ENCODE peak calls at places on chromosomes 11 and 22, in four cellular contexts. D is A549, Q is IMR-90, N is K562. P is an unnamed sample.

GRCh38 chr11:66902486-66903177 is 45.8 kb downstream of the LRFN4 start:
- DNase-seq in D (no peak), Q (no peak), N (no peak), P (no peak)

GRCh38 chr11:116219171-116219635 is 553.6 kb downstream of the BUD13 start:
- DNase-seq in D (no peak), Q (no peak), N (no peak), P (no peak)

GRCh38 chr11:11701070-11701469 is 79.3 kb upstream of the GALNT18 start:
- DNase-seq in D (no peak), Q (peak), N (no peak), P (no peak)

GRCh38 chr11:78040691-78041379 is 17.8 kb upstream of the KCTD14 start:
- DNase-seq in D (no peak), Q (no peak), N (peak), P (no peak)

GRCh38 chr11:122626266-122626665 is 29.3 kb upstream of the UBASH3B start:
- DNase-seq in D (no peak), Q (no peak), N (no peak), P (no peak)

GRCh38 chr11:46127150-46127638 is 5.9 kb upstream of the PHF21A start:
- DNase-seq in D (peak), Q (peak), N (peak), P (no peak)

GRCh38 chr22:31346733-31347250 is 646 bp upstream of the PATZ1 start:
- DNase-seq in D (peak), Q (peak), N (peak), P (no peak)

GRCh38 chr11:88179141-88179540 is 3.9 kb upstream of the RAB38 start:
- DNase-seq in D (no peak), Q (peak), N (no peak), P (peak)

GRCh38 chr11:72735495-72736027 is 16.6 kb downstream of the ARAP1 start:
- DNase-seq in D (no peak), Q (peak), N (peak), P (no peak)

GRCh38 chr22:30325724-30326703 is 727 bp downstream of the TBC1D10A start:
- DNase-seq in D (no peak), Q (no peak), N (peak), P (no peak)

GRCh38 chr11:94528551-94528950 is 15.2 kb upstream of the FUT4 start:
- DNase-seq in D (no peak), Q (no peak), N (no peak), P (no peak)

GRCh38 chr11:2562181-2562581 is 117.4 kb downstream of the KCNQ1 start:
- DNase-seq in D (no peak), Q (no peak), N (no peak), P (no peak)

GRCh38 chr22:20095521-20095920 is 15.5 kb downstream of the DGCR8 start:
- DNase-seq in D (no peak), Q (no peak), N (no peak), P (no peak)

GRCh38 chr22:45224988-45225731 is 15.5 kb downstream of the KIAA0930 start:
- DNase-seq in D (no peak), Q (no peak), N (no peak), P (no peak)

GRCh38 chr22:37202001-37202555 is 10.2 kb downstream of the SSTR3 start:
- DNase-seq in D (no peak), Q (no peak), N (no peak), P (no peak)

GRCh38 chr11:86524603-86525352 is 147.6 kb downstream of the ME3 start:
- DNase-seq in D (peak), Q (peak), N (no peak), P (no peak)

GRCh38 chr11:120339394-120339890 is 3.2 kb downstream of the ARHGEF12 start:
- DNase-seq in D (no peak), Q (peak), N (peak), P (no peak)

GRCh38 chr11:109040303-109040702 is 375.4 kb downstream of the DDX10 start:
- DNase-seq in D (no peak), Q (no peak), N (peak), P (no peak)

GRCh38 chr11:1923201-1923956 is 3.9 kb downstream of the TNNT3 start:
- DNase-seq in D (no peak), Q (no peak), N (no peak), P (no peak)

GRCh38 chr22:18023509-18024275 is 669 bp downstream of the MICAL3 start:
- DNase-seq in D (peak), Q (peak), N (peak), P (no peak)

GRCh38 chr11:326842-327580 is 6.4 kb upstream of the IFITM3 start:
- DNase-seq in D (no peak), Q (peak), N (peak), P (peak)

GRCh38 chr11:92211576-92212167 is 12.9 kb upstream of the FAT3 start:
- DNase-seq in D (no peak), Q (peak), N (no peak), P (no peak)

GRCh38 chr11:61297341-61297740 is 2.2 kb upstream of the VWCE start:
- DNase-seq in D (no peak), Q (peak), N (no peak), P (no peak)

GRCh38 chr11:77287615-77288273 is 13.7 kb downstream of the GDPD4 start:
- DNase-seq in D (no peak), Q (peak), N (no peak), P (no peak)

GRCh38 chr22:45996241-45997076 is 19.5 kb upstream of the WNT7B start:
- DNase-seq in D (no peak), Q (peak), N (no peak), P (no peak)

GRCh38 chr11:76798656-76799055 is 15.5 kb downstream of the TSKU start:
- DNase-seq in D (no peak), Q (no peak), N (no peak), P (no peak)

GRCh38 chr22:49156662-49157285 is 670.9 kb downstream of the BRD1 start:
- DNase-seq in D (no peak), Q (no peak), N (no peak), P (no peak)

GRCh38 chr11:24585192-24585591 is 88.3 kb downstream of the LUZP2 start:
- DNase-seq in D (no peak), Q (peak), N (no peak), P (no peak)

GRCh38 chr11:132941024-132941646 is 591.2 kb downstream of the OPCML start:
- DNase-seq in D (no peak), Q (peak), N (peak), P (no peak)

GRCh38 chr11:119166368-119167076 is 2.0 kb upstream of the NLRX1 start:
- DNase-seq in D (peak), Q (peak), N (no peak), P (no peak)

GRCh38 chr11:3122775-3123201 is 42.3 kb downstream of the OSBPL5 start:
- DNase-seq in D (no peak), Q (no peak), N (no peak), P (no peak)

GRCh38 chr22:43438666-43439347 is 27.0 kb downstream of the MPPED1 start:
- DNase-seq in D (no peak), Q (no peak), N (no peak), P (no peak)

GRCh38 chr22:26646158-26646557 is 11.2 kb upstream of the MIAT start:
- DNase-seq in D (no peak), Q (peak), N (no peak), P (no peak)

GRCh38 chr11:128905345-128906184 is 14.4 kb downstream of the KCNJ5 start:
- DNase-seq in D (peak), Q (peak), N (peak), P (no peak)

DNA sequence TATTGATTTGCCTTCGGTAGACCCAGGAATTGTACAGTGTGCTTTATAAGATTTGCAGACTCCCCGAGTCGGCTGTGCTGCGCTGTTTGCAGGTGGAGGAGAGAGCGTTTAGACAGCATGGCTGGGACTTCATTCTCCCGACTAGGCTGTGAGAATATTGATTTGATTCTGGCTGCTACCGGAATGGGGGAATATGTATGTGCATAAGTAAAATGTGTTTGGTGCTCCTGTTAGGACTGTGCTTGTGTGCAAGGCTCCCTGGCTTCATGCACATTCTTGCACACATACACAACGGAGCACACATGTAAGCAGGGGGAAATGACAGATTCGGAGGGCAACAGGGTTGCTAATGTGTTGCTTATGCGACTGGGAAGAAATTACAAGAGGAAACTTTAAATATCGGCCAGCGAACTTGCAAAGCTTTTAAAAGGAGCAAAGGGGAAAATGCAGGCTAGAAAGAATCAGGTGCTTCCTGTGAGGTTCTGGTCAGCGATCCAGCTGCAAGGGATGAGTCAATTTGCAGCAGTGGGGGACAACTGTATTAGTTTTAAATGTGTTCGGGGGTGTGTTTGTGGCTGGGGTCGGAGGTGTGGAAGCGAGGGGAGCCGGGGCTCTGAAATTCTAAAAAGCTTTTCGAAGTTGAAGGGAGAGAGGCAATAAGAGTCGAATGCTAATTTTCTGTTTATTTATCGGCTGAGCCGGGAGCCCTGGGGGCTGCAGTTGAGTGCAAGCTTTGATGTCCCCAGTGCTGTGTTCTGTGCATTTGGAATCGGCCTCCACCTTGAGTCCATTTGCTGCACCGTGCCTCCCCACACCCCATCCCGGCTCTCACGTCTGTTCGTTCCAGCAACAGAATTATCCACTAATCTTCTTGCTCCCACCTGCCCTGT is 731 bp downstream of the NTM start:
- DNase-seq in D (no peak), Q (no peak), N (no peak), P (no peak)
- TF ChIP-seq ELK1 in D (no peak), Q (no peak), N (no peak), P (no peak)

DNA sequence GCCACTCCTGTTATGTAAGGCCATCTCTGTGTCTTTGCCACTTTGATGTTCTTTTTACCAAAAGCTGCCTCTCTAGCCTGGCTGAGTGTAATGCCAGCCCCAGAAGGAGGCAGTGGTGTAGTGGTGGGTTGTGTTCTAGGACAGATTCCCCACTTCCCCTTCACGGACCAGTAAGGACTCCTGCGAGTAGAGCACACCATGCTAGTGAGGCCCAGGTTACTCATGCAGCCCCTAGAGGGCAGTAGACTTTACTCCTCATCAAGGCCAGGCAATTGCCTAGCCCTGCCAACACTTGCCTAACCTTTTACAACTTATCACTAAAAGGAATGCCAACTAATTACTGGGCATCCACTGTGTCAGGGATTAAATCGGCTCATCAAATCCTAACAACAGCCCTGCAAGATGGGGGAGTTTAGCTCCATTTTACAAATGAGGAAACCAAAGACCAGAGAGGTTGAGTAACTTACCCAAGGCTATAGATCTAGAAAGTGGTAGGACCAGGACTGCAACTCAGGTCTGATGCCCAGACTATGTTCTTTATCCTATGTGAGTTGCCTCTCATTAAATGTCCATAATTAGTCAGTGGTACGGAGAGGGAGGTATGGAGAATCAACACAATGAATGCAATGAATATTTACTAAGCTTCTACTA is 75.3 kb downstream of the APIP start:
- DNase-seq in D (no peak), Q (peak), N (peak), P (no peak)
- TF ChIP-seq ELK1 in D (no peak), Q (no peak), N (no peak), P (no peak)

GRCh38 chr11:114815176-114815575 is 136.8 kb downstream of the NXPE2 start:
- DNase-seq in D (no peak), Q (no peak), N (no peak), P (no peak)
- TF ChIP-seq ELK1 in D (no peak), Q (no peak), N (no peak), P (no peak)

GRCh38 chr11:14783788-14784187 is 108.2 kb downstream of the CYP2R1 start:
- DNase-seq in D (no peak), Q (no peak), N (no peak), P (no peak)
- TF ChIP-seq ELK1 in D (no peak), Q (no peak), N (no peak), P (no peak)

DNA sequence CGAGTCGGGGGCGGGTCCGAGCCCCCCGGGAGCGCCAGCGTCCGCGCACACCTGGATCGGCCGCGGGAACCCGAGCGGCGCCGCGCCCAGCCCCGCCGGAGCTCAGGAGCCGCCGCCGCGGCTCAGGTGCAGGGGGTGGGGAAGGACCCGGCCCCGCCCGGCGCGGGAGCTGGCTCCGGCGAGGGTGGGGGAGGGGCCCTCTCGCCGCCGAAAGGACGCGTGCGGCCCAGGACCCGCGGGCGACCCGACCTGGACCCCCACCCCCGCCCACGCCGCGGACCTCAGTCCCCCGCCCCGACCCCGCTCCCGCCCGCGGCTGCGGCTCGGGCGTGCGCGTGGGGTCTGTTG is at the start of gene SHANK2:
- DNase-seq in D (peak), Q (no peak), N (no peak), P (no peak)
- TF ChIP-seq ELK1 in D (no peak), Q (no peak), N (no peak), P (no peak)

DNA sequence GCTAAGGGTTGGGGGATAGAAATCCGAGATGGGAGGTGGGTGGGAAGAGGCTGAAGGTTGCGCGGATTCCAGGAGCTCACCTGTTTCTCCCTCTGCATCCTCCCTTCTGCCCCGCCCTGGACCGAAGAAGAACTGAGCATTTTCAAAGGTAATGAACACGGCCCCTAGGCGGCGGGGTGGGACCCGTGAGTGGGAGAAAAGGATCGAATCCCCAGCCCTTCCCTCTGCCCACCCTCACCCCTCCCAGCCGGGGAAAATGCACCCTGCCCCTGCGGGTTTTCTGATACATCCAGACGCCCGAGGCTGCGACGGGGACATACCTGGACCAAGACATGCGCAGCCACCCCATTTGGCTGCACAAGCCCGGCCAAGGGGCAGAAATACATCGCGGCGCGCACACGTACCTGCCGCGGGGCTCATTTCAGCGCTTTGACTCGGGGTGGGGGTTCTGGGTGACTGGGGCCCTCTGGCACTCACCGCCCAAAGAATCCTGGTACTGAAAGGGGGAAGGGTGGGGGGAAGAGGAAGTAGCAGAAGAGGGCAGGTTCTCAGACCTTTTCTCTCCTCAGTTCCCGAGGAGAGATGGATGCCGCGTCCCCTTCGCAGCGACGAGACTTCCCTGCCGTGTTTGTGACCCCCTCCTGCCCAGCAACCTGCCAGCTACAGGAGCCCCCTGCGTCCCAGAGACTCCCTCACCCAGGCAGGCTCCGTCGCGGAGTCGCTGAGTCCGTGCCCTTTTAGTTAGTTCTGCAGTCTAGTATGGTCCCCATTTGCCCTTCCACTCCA is 6.0 kb downstream of the VSIG2 start:
- DNase-seq in D (peak), Q (no peak), N (peak), P (no peak)
- TF ChIP-seq ELK1 in D (no peak), Q (no peak), N (no peak), P (peak)

GRCh38 chr11:44979536-44980399 is 29.1 kb upstream of the TP53I11 start:
- DNase-seq in D (peak), Q (no peak), N (no peak), P (no peak)
- TF ChIP-seq ELK1 in D (no peak), Q (no peak), N (no peak), P (no peak)

P was measured in GM12878.